ENCODE peak calls at places on chromosomes 13 and 19, in five cellular contexts. H, C, K, E and W are unnamed samples.

GRCh38 chr19:16736709-16737108 is 17.1 kb downstream of the NWD1 start:
- DNase-seq in H (peak; percentile 4), C (no peak), K (no peak), E (no peak), W (no peak)

GRCh38 chr19:13827656-13828055 is 32.4 kb downstream of the ZSWIM4 start:
- DNase-seq in H (no peak), C (no peak), K (no peak), E (no peak), W (no peak)

GRCh38 chr19:34044011-34044410 is 128.3 kb upstream of the LSM14A start:
- DNase-seq in H (no peak), C (no peak), K (no peak), E (no peak), W (no peak)

GRCh38 chr13:71867101-71867814 is at the start of gene DACH1:
- DNase-seq in H (peak; percentile 83), C (peak; percentile 43), K (peak; percentile 46), E (no peak), W (peak; percentile 70)

GRCh38 chr13:45102136-45102802 is 18.0 kb upstream of the GTF2F2 start:
- DNase-seq in H (no peak), C (peak; percentile 94), K (no peak), E (no peak), W (no peak)

GRCh38 chr19:3360494-3361383 is 5.6 kb upstream of the NFIC start:
- DNase-seq in H (no peak), C (peak; percentile 75), K (peak; percentile 38), E (peak; percentile 85), W (peak; percentile 48)

GRCh38 chr19:48812094-48812929 is 1.5 kb upstream of the BCAT2 start:
- DNase-seq in H (peak; percentile 80), C (peak; percentile 48), K (peak; percentile 83), E (peak; percentile 65), W (peak; percentile 80)

GRCh38 chr13:23871616-23872220 is 17.5 kb downstream of the MIPEP start:
- DNase-seq in H (peak; percentile 76), C (peak; percentile 70), K (no peak), E (no peak), W (no peak)

GRCh38 chr13:34208326-34208725 is 390.4 kb downstream of the RFC3 start:
- DNase-seq in H (no peak), C (no peak), K (no peak), E (no peak), W (no peak)

GRCh38 chr13:95117092-95117491 is 184.2 kb downstream of the ABCC4 start:
- DNase-seq in H (no peak), C (no peak), K (no peak), E (no peak), W (no peak)

GRCh38 chr13:109251958-109252357 is 534.4 kb downstream of the IRS2 start:
- DNase-seq in H (no peak), C (no peak), K (no peak), E (no peak), W (no peak)

GRCh38 chr13:102903659-102904407 is 58.0 kb downstream of the ERCC5 start:
- DNase-seq in H (peak; percentile 44), C (peak; percentile 24), K (no peak), E (no peak), W (no peak)

GRCh38 chr19:6239871-6240676 is 39.7 kb downstream of the MLLT1 start:
- DNase-seq in H (no peak), C (no peak), K (peak; percentile 63), E (no peak), W (peak; percentile 54)

GRCh38 chr19:17337675-17338439 is 504 bp downstream of the GTPBP3 start:
- DNase-seq in H (no peak), C (peak; percentile 24), K (no peak), E (peak; percentile 35), W (peak; percentile 53)

GRCh38 chr13:51760592-51760991 is 43.4 kb downstream of the DHRS12 start:
- DNase-seq in H (no peak), C (peak; percentile 79), K (no peak), E (no peak), W (no peak)

GRCh38 chr13:67736646-67737420 is 506.7 kb upstream of the PCDH9 start:
- DNase-seq in H (peak; percentile 90), C (peak; percentile 25), K (peak; percentile 23), E (no peak), W (peak; percentile 15)

GRCh38 chr19:35090160-35090794 is 25.3 kb upstream of the FXYD3 start:
- DNase-seq in H (peak; percentile 69), C (peak; percentile 80), K (peak; percentile 44), E (peak; percentile 22), W (peak; percentile 68)

GRCh38 chr13:104318121-104318520 is 1251.9 kb upstream of the SLC10A2 start:
- DNase-seq in H (peak; percentile 69), C (peak; percentile 53), K (no peak), E (no peak), W (no peak)

GRCh38 chr19:48568345-48568886 is 16.4 kb downstream of the SULT2B1 start:
- DNase-seq in H (peak; percentile 92), C (peak; percentile 32), K (peak; percentile 32), E (no peak), W (peak; percentile 39)

GRCh38 chr13:45316210-45316799 is 24.7 kb downstream of the TPT1 start:
- DNase-seq in H (no peak), C (no peak), K (no peak), E (no peak), W (no peak)

GRCh38 chr13:109412232-109412935 is 374.0 kb downstream of the IRS2 start:
- DNase-seq in H (peak; percentile 36), C (peak; percentile 62), K (peak; percentile 81), E (no peak), W (peak; percentile 72)

GRCh38 chr19:14146789-14147216 is 10.4 kb upstream of the ASF1B start:
- DNase-seq in H (peak; percentile 53), C (no peak), K (no peak), E (no peak), W (no peak)

GRCh38 chr19:19120308-19121156 is 17.7 kb downstream of the TMEM161A start:
- DNase-seq in H (peak; percentile 81), C (no peak), K (peak; percentile 89), E (no peak), W (peak; percentile 100)

GRCh38 chr19:55368701-55369563 is 1.3 kb downstream of the IL11 start:
- DNase-seq in H (no peak), C (no peak), K (peak; percentile 74), E (peak; percentile 38), W (peak; percentile 45)

GRCh38 chr19:38898788-38899446 is 501 bp downstream of the SIRT2 start:
- DNase-seq in H (peak; percentile 12), C (no peak), K (no peak), E (no peak), W (peak; percentile 18)

GRCh38 chr13:111911141-111911720 is 155.7 kb upstream of the SOX1 start:
- DNase-seq in H (no peak), C (no peak), K (no peak), E (no peak), W (no peak)

GRCh38 chr19:39951686-39952085 is 17.3 kb upstream of the FCGBP start:
- DNase-seq in H (peak; percentile 42), C (no peak), K (no peak), E (no peak), W (no peak)

GRCh38 chr13:107028751-107029150 is 460.8 kb upstream of the ARGLU1 start:
- DNase-seq in H (no peak), C (no peak), K (no peak), E (no peak), W (no peak)

GRCh38 chr13:22325761-22326160 is 654.9 kb downstream of the FGF9 start:
- DNase-seq in H (no peak), C (no peak), K (no peak), E (no peak), W (no peak)

GRCh38 chr13:42401376-42401775 is 129.4 kb downstream of the AKAP11 start:
- DNase-seq in H (no peak), C (no peak), K (no peak), E (no peak), W (no peak)

GRCh38 chr19:29623726-29624488 is 17.8 kb downstream of the POP4 start:
- DNase-seq in H (no peak), C (no peak), K (no peak), E (peak; percentile 77), W (no peak)

GRCh38 chr13:111326981-111327642 is 6.7 kb downstream of the TEX29 start:
- DNase-seq in H (no peak), C (no peak), K (no peak), E (no peak), W (no peak)